ENCODE peak calls at places on chromosomes 2 and 18, in six cellular contexts. K, Z, A, L, R and E are unnamed samples.

GRCh38 chr2:227511239-227511930 is 39.4 kb downstream of the AGFG1 start:
- DNase-seq in L (no peak), K (no peak), Z (no peak), R (no peak), A (no peak), E (no peak)

GRCh38 chr2:100197643-100198153 is 55.3 kb upstream of the AFF3 start:
- DNase-seq in L (peak), K (no peak), Z (no peak), R (peak), A (no peak), E (no peak)

GRCh38 chr18:8424917-8425725 is 184.1 kb upstream of the RAB12 start:
- DNase-seq in Z (no peak), K (no peak), R (peak), A (no peak), L (no peak), E (peak)

GRCh38 chr2:109166811-109167210 is 37.8 kb downstream of the SH3RF3 start:
- DNase-seq in L (no peak), A (no peak), Z (no peak), K (no peak), R (peak), E (peak)

GRCh38 chr2:164840458-164840929 is 1.1 kb downstream of the COBLL1 start:
- DNase-seq in L (peak), K (no peak), A (no peak), Z (peak), R (peak), E (peak)

GRCh38 chr18:76679259-76679658 is 143.1 kb upstream of the ZNF236 start:
- DNase-seq in L (peak), R (no peak), A (no peak), K (no peak), Z (peak), E (no peak)

GRCh38 chr2:202669841-202670240 is 35.1 kb downstream of the FAM117B start:
- DNase-seq in Z (no peak), K (no peak), A (no peak), R (peak), L (no peak), E (no peak)

GRCh38 chr2:130911482-130911881 is 74.8 kb downstream of the ARHGEF4 start:
- DNase-seq in A (no peak), Z (no peak), L (no peak), R (no peak), K (no peak), E (no peak)

GRCh38 chr2:237913193-237913917 is 53.5 kb upstream of the UBE2F start:
- DNase-seq in Z (no peak), K (no peak), L (no peak), R (no peak), A (no peak), E (no peak)